ENCODE peak calls at places on chromosomes 5 and 9, in four cellular contexts. G is progenitor cell of endocrine pancreas; B is stimulated activated CD4-positive, alpha-beta T cell treated with anti-CD3 and anti-CD28 coated beads, Interleukin-15, amount 100 ng/mL, for 48 hours; A is GM19239. K is an unnamed sample.

GRCh38 chr5:60287174-60287771 is 393.7 kb upstream of the PDE4D start:
- DNase-seq in A (peak), B (peak), G (no peak), K (no peak)

GRCh38 chr5:5278201-5278814 is 138.2 kb downstream of the ADAMTS16 start:
- DNase-seq in G (no peak), B (no peak), A (no peak), K (no peak)

GRCh38 chr9:124371183-124371582 is 44.1 kb downstream of the PSMB7 start:
- DNase-seq in B (no peak), A (no peak), G (no peak), K (no peak)

GRCh38 chr5:172453986-172454354 is 355 bp downstream of the SH3PXD2B start:
- DNase-seq in G (peak), B (no peak), A (no peak), K (no peak)

GRCh38 chr5:134092875-134093274 is 21.6 kb upstream of the TCF7 start:
- DNase-seq in A (no peak), G (no peak), B (no peak), K (no peak)

GRCh38 chr5:148791696-148792095 is 34.7 kb upstream of the ADRB2 start:
- DNase-seq in A (no peak), B (no peak), G (no peak), K (no peak)

GRCh38 chr9:119701651-119702050 is 332.4 kb upstream of the BRINP1 start:
- DNase-seq in G (no peak), B (no peak), A (no peak), K (no peak)

GRCh38 chr9:35051069-35051967 is 21.1 kb downstream of the VCP start:
- DNase-seq in A (peak), B (peak), G (peak), K (no peak)